ENCODE peak calls at places on chromosomes 4 and X, in six cellular contexts. One of them, this sample, is unnamed.

GRCh38 chr4:126976850-126977249 is 655.9 kb upstream of the INTU start:
- DNase-seq in left lung: no peak
- DNase-seq in astrocyte: no peak
- DNase-seq in SK-N-SH: no peak
- DNase-seq in AG04450: no peak
- DNase-seq in HCT116: no peak
- DNase-seq in this sample: no peak

GRCh38 chrX:153774576-153775292 is 6.1 kb upstream of the SRPK3 start:
- DNase-seq in SK-N-SH: peak; percentile 33
- DNase-seq in AG04450: no peak
- DNase-seq in HCT116: no peak
- DNase-seq in left lung: no peak
- DNase-seq in astrocyte: no peak
- DNase-seq in this sample: no peak

GRCh38 chr4:101348367-101348827 is 1.1 kb upstream of the PPP3CA start:
- DNase-seq in AG04450: no peak
- DNase-seq in HCT116: no peak
- DNase-seq in astrocyte: no peak
- DNase-seq in left lung: no peak
- DNase-seq in SK-N-SH: no peak
- DNase-seq in this sample: no peak

GRCh38 chrX:153764786-153765137 is 713 bp downstream of the PLXNB3 start:
- DNase-seq in left lung: no peak
- DNase-seq in HCT116: no peak
- DNase-seq in AG04450: no peak
- DNase-seq in SK-N-SH: peak; percentile 34
- DNase-seq in astrocyte: no peak
- DNase-seq in this sample: no peak

GRCh38 chr4:17884063-17884462 is 73.3 kb downstream of the NCAPG start:
- DNase-seq in AG04450: peak; percentile 13
- DNase-seq in left lung: no peak
- DNase-seq in SK-N-SH: no peak
- DNase-seq in HCT116: no peak
- DNase-seq in astrocyte: peak; percentile 4
- DNase-seq in this sample: no peak

GRCh38 chr4:110865611-110866254 is 242.9 kb upstream of the PITX2 start:
- DNase-seq in SK-N-SH: no peak
- DNase-seq in HCT116: no peak
- DNase-seq in AG04450: no peak
- DNase-seq in left lung: no peak
- DNase-seq in astrocyte: peak; percentile 90
- DNase-seq in this sample: no peak

GRCh38 chr4:110787781-110788180 is 164.9 kb upstream of the PITX2 start:
- DNase-seq in SK-N-SH: no peak
- DNase-seq in AG04450: no peak
- DNase-seq in HCT116: no peak
- DNase-seq in astrocyte: no peak
- DNase-seq in left lung: no peak
- DNase-seq in this sample: no peak

GRCh38 chr4:174365018-174365587 is 81.4 kb downstream of the CEP44 start:
- DNase-seq in SK-N-SH: peak; percentile 23
- DNase-seq in astrocyte: peak; percentile 6
- DNase-seq in HCT116: peak; percentile 26
- DNase-seq in AG04450: peak; percentile 6
- DNase-seq in left lung: no peak
- DNase-seq in this sample: no peak

GRCh38 chr4:152534541-152535231 is 1.2 kb downstream of the FBXW7 start:
- DNase-seq in AG04450: no peak
- DNase-seq in astrocyte: peak; percentile 13
- DNase-seq in HCT116: no peak
- DNase-seq in left lung: peak; percentile 77
- DNase-seq in SK-N-SH: peak; percentile 52
- DNase-seq in this sample: no peak

GRCh38 chrX:68273887-68274286 is 159.4 kb downstream of the OPHN1 start:
- DNase-seq in HCT116: peak; percentile 8
- DNase-seq in astrocyte: no peak
- DNase-seq in SK-N-SH: no peak
- DNase-seq in left lung: no peak
- DNase-seq in AG04450: no peak
- DNase-seq in this sample: no peak

GRCh38 chr4:65671402-65671801 is 1.1 kb upstream of the EPHA5 start:
- DNase-seq in HCT116: no peak
- DNase-seq in astrocyte: no peak
- DNase-seq in AG04450: no peak
- DNase-seq in left lung: no peak
- DNase-seq in SK-N-SH: no peak
- DNase-seq in this sample: no peak

GRCh38 chr4:169314906-169315305 is 44.1 kb upstream of the SH3RF1 start:
- DNase-seq in SK-N-SH: peak; percentile 61
- DNase-seq in left lung: peak; percentile 50
- DNase-seq in AG04450: no peak
- DNase-seq in astrocyte: peak; percentile 57
- DNase-seq in HCT116: peak; percentile 37
- DNase-seq in this sample: peak; percentile 80

GRCh38 chr4:134278675-134279074 is 77.1 kb upstream of the PABPC4L start:
- DNase-seq in SK-N-SH: no peak
- DNase-seq in AG04450: no peak
- DNase-seq in astrocyte: peak; percentile 49
- DNase-seq in HCT116: no peak
- DNase-seq in left lung: no peak
- DNase-seq in this sample: no peak

GRCh38 chr4:189117426-189117825 is 823.2 kb upstream of the FRG1 start:
- DNase-seq in SK-N-SH: no peak
- DNase-seq in left lung: no peak
- DNase-seq in AG04450: no peak
- DNase-seq in HCT116: no peak
- DNase-seq in astrocyte: no peak
- DNase-seq in this sample: no peak

GRCh38 chr4:122537388-122538135 is 81.0 kb upstream of the IL2 start:
- DNase-seq in HCT116: no peak
- DNase-seq in AG04450: no peak
- DNase-seq in SK-N-SH: no peak
- DNase-seq in left lung: no peak
- DNase-seq in astrocyte: no peak
- DNase-seq in this sample: no peak

GRCh38 chrX:132119283-132119682 is 8.5 kb downstream of the FRMD7 start:
- DNase-seq in astrocyte: no peak
- DNase-seq in SK-N-SH: no peak
- DNase-seq in AG04450: no peak
- DNase-seq in left lung: no peak
- DNase-seq in HCT116: no peak
- DNase-seq in this sample: no peak

GRCh38 chr4:89838005-89838404 is 1.0 kb upstream of the SNCA start:
- DNase-seq in SK-N-SH: peak; percentile 47
- DNase-seq in AG04450: no peak
- DNase-seq in left lung: no peak
- DNase-seq in HCT116: no peak
- DNase-seq in astrocyte: no peak
- DNase-seq in this sample: no peak

GRCh38 chr4:145797278-145797677 is 117.3 kb downstream of the C4orf51 start:
- DNase-seq in SK-N-SH: no peak
- DNase-seq in AG04450: no peak
- DNase-seq in astrocyte: no peak
- DNase-seq in HCT116: no peak
- DNase-seq in left lung: no peak
- DNase-seq in this sample: no peak

GRCh38 chr4:143286733-143287570 is 49.7 kb upstream of the GAB1 start:
- DNase-seq in AG04450: peak; percentile 20
- DNase-seq in SK-N-SH: no peak
- DNase-seq in astrocyte: peak; percentile 53
- DNase-seq in left lung: no peak
- DNase-seq in HCT116: no peak
- DNase-seq in this sample: no peak

GRCh38 chr4:48910511-48910910 is 3.9 kb upstream of the OCIAD2 start:
- DNase-seq in SK-N-SH: no peak
- DNase-seq in left lung: no peak
- DNase-seq in HCT116: no peak
- DNase-seq in astrocyte: no peak
- DNase-seq in AG04450: no peak
- DNase-seq in this sample: no peak
- H3K4me3 ChIP-seq in SK-N-SH: no peak overlapping the region
- H3K4me3 ChIP-seq in left lung: no peak overlapping the region
- H3K4me3 ChIP-seq in HCT116: no peak overlapping the region
- H3K4me3 ChIP-seq in astrocyte: no peak overlapping the region
- H3K4me3 ChIP-seq in AG04450: no peak overlapping the region
- H3K4me3 ChIP-seq in this sample: no peak overlapping the region

GRCh38 chrX:19343085-19343461 is 654 bp upstream of the PDHA1 start:
- DNase-seq in AG04450: no peak
- DNase-seq in astrocyte: no peak
- DNase-seq in SK-N-SH: no peak
- DNase-seq in left lung: no peak
- DNase-seq in HCT116: no peak
- DNase-seq in this sample: no peak
- H3K27ac ChIP-seq in AG04450: peak overlapping the region; percentile 21
- H3K27ac ChIP-seq in astrocyte: peak overlapping the region; percentile 36
- H3K27ac ChIP-seq in SK-N-SH: peak overlapping the region; percentile 71
- H3K27ac ChIP-seq in left lung: peak overlapping the region; percentile 67
- H3K27ac ChIP-seq in HCT116: no peak overlapping the region
- H3K27ac ChIP-seq in this sample: no peak overlapping the region

GRCh38 chr4:4228356-4228668 is 1.6 kb upstream of the OTOP1 start:
- DNase-seq in AG04450: no peak
- DNase-seq in astrocyte: no peak
- DNase-seq in HCT116: no peak
- DNase-seq in SK-N-SH: no peak
- DNase-seq in left lung: no peak
- DNase-seq in this sample: no peak

GRCh38 chr4:4227510-4228355 is 1.0 kb upstream of the OTOP1 start:
- DNase-seq in left lung: no peak
- DNase-seq in HCT116: no peak
- DNase-seq in SK-N-SH: peak; percentile 61
- DNase-seq in astrocyte: no peak
- DNase-seq in AG04450: no peak
- DNase-seq in this sample: no peak

GRCh38 chr4:4226606-4227438 is at the start of gene OTOP1:
- DNase-seq in AG04450: no peak
- DNase-seq in SK-N-SH: peak; percentile 49
- DNase-seq in astrocyte: no peak
- DNase-seq in HCT116: no peak
- DNase-seq in left lung: no peak
- DNase-seq in this sample: no peak

DNA sequence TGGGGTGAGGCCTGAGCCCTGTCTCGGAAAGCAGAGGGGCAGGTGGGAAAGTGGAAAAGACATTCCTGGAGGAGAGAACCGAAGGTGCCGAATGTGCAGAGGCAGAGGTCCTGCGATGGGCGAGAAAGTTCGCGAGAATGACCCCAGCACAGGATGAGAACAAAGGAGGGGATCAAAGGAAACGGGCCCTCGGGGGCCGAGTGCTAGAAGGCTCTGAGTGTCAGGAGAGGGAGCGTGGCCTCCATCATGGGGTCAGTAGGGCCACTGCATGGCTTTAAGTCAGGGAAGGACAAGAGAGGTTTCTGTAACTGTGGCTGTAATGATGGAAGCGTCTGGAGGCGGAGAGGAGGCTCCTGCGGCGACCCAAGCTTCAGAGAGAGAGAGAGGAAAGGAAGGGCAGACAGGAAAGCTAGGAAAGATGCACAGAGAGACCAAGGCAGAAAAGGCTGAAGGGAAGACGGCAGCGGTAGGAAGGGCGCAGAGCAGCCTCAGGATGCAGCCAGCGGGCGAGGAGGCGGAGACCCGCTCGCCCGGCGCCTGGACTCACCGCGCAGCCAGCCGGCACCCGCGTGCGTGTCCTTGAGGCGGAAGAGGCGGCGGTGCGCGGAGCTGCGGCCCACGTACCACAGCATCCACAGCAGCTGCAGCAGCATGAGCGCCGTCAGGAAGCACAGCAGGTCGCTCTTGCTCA is 669 bp downstream of the OTOP1 start:
- DNase-seq in astrocyte: no peak
- DNase-seq in SK-N-SH: peak; percentile 49
- DNase-seq in left lung: no peak
- DNase-seq in AG04450: no peak
- DNase-seq in HCT116: no peak
- DNase-seq in this sample: no peak
- H3K4me3 ChIP-seq in astrocyte: no peak overlapping the region
- H3K4me3 ChIP-seq in SK-N-SH: no peak overlapping the region
- H3K4me3 ChIP-seq in left lung: no peak overlapping the region
- H3K4me3 ChIP-seq in AG04450: no peak overlapping the region
- H3K4me3 ChIP-seq in HCT116: no peak overlapping the region
- H3K4me3 ChIP-seq in this sample: no peak overlapping the region

DNA sequence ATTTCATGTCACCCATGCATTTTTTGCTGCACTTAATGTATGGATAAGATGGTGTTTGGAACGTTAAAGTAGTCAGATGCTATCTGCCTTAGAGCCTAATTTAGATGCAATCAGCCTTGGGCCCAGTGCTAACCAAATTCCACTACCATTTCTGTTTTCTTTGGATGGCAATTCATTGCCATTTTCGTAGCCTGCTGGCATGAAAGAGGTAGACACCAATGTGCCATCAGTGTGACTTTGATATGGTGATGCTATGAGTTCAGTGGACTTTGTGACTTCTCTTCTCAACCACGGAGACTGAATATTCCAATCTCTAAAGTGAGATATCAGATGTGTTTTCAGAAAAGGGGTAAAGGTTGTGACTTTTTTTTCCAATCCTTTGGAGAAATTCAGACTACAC is 1.5 kb downstream of the ETFDH start:
- DNase-seq in left lung: no peak
- DNase-seq in AG04450: no peak
- DNase-seq in astrocyte: no peak
- DNase-seq in SK-N-SH: no peak
- DNase-seq in HCT116: no peak
- DNase-seq in this sample: no peak
- H3K27ac ChIP-seq in left lung: no peak overlapping the region
- H3K27ac ChIP-seq in AG04450: no peak overlapping the region
- H3K27ac ChIP-seq in astrocyte: no peak overlapping the region
- H3K27ac ChIP-seq in SK-N-SH: no peak overlapping the region
- H3K27ac ChIP-seq in HCT116: no peak overlapping the region
- H3K27ac ChIP-seq in this sample: no peak overlapping the region

GRCh38 chr4:54228563-54229501 is at the start of gene PDGFRA:
- DNase-seq in left lung: peak; percentile 67
- DNase-seq in astrocyte: peak; percentile 78
- DNase-seq in SK-N-SH: peak; percentile 89
- DNase-seq in AG04450: peak; percentile 96
- DNase-seq in HCT116: no peak
- DNase-seq in this sample: no peak

GRCh38 chr4:54226399-54227260 is 2.5 kb upstream of the PDGFRA start:
- DNase-seq in astrocyte: peak; percentile 60
- DNase-seq in SK-N-SH: no peak
- DNase-seq in HCT116: no peak
- DNase-seq in AG04450: peak; percentile 71
- DNase-seq in left lung: peak; percentile 70
- DNase-seq in this sample: no peak

GRCh38 chr4:54229631-54230478 is 762 bp downstream of the PDGFRA start:
- DNase-seq in SK-N-SH: peak; percentile 52
- DNase-seq in left lung: no peak
- DNase-seq in HCT116: no peak
- DNase-seq in astrocyte: peak; percentile 69
- DNase-seq in AG04450: no peak
- DNase-seq in this sample: peak; percentile 61

GRCh38 chr4:54227261-54228063 is 1.6 kb upstream of the PDGFRA start:
- DNase-seq in left lung: peak; percentile 35
- DNase-seq in astrocyte: peak; percentile 69
- DNase-seq in AG04450: no peak
- DNase-seq in HCT116: no peak
- DNase-seq in SK-N-SH: peak; percentile 77
- DNase-seq in this sample: no peak

GRCh38 chr4:54228064-54228527 is 997 bp upstream of the PDGFRA start:
- DNase-seq in left lung: peak; percentile 75
- DNase-seq in HCT116: no peak
- DNase-seq in AG04450: peak; percentile 68
- DNase-seq in SK-N-SH: peak; percentile 87
- DNase-seq in astrocyte: peak; percentile 57
- DNase-seq in this sample: no peak
- H3K4me3 ChIP-seq in left lung: peak overlapping the region; percentile 2
- H3K4me3 ChIP-seq in HCT116: peak overlapping the region; percentile 51
- H3K4me3 ChIP-seq in AG04450: peak overlapping the region; percentile 97
- H3K4me3 ChIP-seq in SK-N-SH: peak overlapping the region; percentile 85
- H3K4me3 ChIP-seq in astrocyte: peak overlapping the region; percentile 69
- H3K4me3 ChIP-seq in this sample: peak overlapping the region; percentile 32

GRCh38 chr4:44448548-44449443 is at the start of gene KCTD8:
- DNase-seq in SK-N-SH: peak; percentile 88
- DNase-seq in HCT116: no peak
- DNase-seq in astrocyte: peak; percentile 86
- DNase-seq in AG04450: peak; percentile 3
- DNase-seq in left lung: peak; percentile 80
- DNase-seq in this sample: peak; percentile 71
- H3K27ac ChIP-seq in SK-N-SH: no peak within 1 kb of the TSS
- H3K27ac ChIP-seq in HCT116: no peak within 1 kb of the TSS
- H3K27ac ChIP-seq in astrocyte: no peak within 1 kb of the TSS
- H3K27ac ChIP-seq in AG04450: no peak within 1 kb of the TSS
- H3K27ac ChIP-seq in left lung: no peak within 1 kb of the TSS
- H3K27ac ChIP-seq in this sample: no peak within 1 kb of the TSS

This sample was measured in RWPE2.